ENCODE peak calls at places on chromosome 16, in ten cellular contexts. T is gastrocnemius medialis, I is pancreas, Y is tibial nerve, W is mammary epithelial cell, D is thoracic aorta, P is uterus, E is breast epithelium, H is mesenchymal stem cell, K is DND-41. Z is an unnamed sample.
A peak's percentile ranks its signal among the peaks of the same experiment; 100 is the strongest.

GRCh38 chr16:72877374-72878028 is 170.4 kb downstream of the ZFHX3 start:
- DNase-seq in P (no peak), I (no peak), D (no peak), H (peak; percentile 95), K (peak; percentile 17), T (no peak), Y (no peak), W (peak; percentile 85), E (no peak), Z (no peak)

GRCh38 chr16:3797904-3798811 is 80.8 kb upstream of the TRAP1 start:
- DNase-seq in T (no peak), P (no peak), Y (no peak), I (no peak), H (no peak), D (no peak), K (no peak), E (no peak), W (peak; percentile 39), Z (no peak)

GRCh38 chr16:66485361-66485760 is 58.3 kb downstream of the BEAN1 start:
- DNase-seq in W (no peak), Y (no peak), T (no peak), H (no peak), D (no peak), P (peak; percentile 7), K (no peak), I (no peak), E (peak; percentile 15), Z (no peak)

GRCh38 chr16:14501331-14502255 is 128.5 kb downstream of the PARN start:
- DNase-seq in H (peak; percentile 87), K (no peak), D (peak; percentile 77), W (peak; percentile 98), P (peak; percentile 91), E (peak; percentile 89), Y (peak; percentile 72), T (peak; percentile 91), I (peak; percentile 88), Z (peak; percentile 39)

GRCh38 chr16:54968769-54969168 is 38.1 kb downstream of the IRX5 start:
- DNase-seq in H (no peak), K (no peak), E (no peak), D (no peak), Y (no peak), W (no peak), T (no peak), I (no peak), P (no peak), Z (no peak)

GRCh38 chr16:9948933-9949332 is 233.3 kb downstream of the GRIN2A start:
- DNase-seq in D (no peak), Y (no peak), K (no peak), W (no peak), I (no peak), E (no peak), H (no peak), P (no peak), T (no peak), Z (no peak)

GRCh38 chr16:30032083-30032819 is 1.2 kb upstream of the TLCD3B start:
- DNase-seq in K (peak; percentile 80), W (peak; percentile 44), H (peak; percentile 66), T (no peak), I (peak; percentile 37), E (no peak), P (peak; percentile 36), D (no peak), Y (no peak), Z (no peak)

GRCh38 chr16:48596326-48596725 is 13.7 kb downstream of the N4BP1 start:
- DNase-seq in I (no peak), E (no peak), T (no peak), Y (no peak), P (no peak), D (no peak), W (peak; percentile 71), H (no peak), K (no peak), Z (no peak)

GRCh38 chr16:46896314-46896968 is 12.3 kb downstream of the GPT2 start:
- DNase-seq in H (peak; percentile 3), I (no peak), Y (no peak), K (no peak), E (no peak), T (no peak), P (no peak), D (no peak), W (no peak), Z (no peak)

GRCh38 chr16:46891910-46892309 is 7.7 kb downstream of the GPT2 start:
- DNase-seq in H (no peak), E (no peak), W (no peak), Y (no peak), P (no peak), I (no peak), D (no peak), K (no peak), T (no peak), Z (no peak)

GRCh38 chr16:46897471-46897870 is 13.3 kb downstream of the GPT2 start:
- DNase-seq in K (no peak), E (no peak), I (no peak), W (no peak), D (no peak), T (peak; percentile 60), Y (no peak), H (no peak), P (no peak), Z (no peak)

GRCh38 chr16:46895399-46896313 is 11.5 kb downstream of the GPT2 start:
- DNase-seq in W (no peak), D (no peak), I (peak; percentile 55), K (no peak), Y (no peak), P (no peak), H (no peak), E (no peak), T (no peak), Z (no peak)

DNA sequence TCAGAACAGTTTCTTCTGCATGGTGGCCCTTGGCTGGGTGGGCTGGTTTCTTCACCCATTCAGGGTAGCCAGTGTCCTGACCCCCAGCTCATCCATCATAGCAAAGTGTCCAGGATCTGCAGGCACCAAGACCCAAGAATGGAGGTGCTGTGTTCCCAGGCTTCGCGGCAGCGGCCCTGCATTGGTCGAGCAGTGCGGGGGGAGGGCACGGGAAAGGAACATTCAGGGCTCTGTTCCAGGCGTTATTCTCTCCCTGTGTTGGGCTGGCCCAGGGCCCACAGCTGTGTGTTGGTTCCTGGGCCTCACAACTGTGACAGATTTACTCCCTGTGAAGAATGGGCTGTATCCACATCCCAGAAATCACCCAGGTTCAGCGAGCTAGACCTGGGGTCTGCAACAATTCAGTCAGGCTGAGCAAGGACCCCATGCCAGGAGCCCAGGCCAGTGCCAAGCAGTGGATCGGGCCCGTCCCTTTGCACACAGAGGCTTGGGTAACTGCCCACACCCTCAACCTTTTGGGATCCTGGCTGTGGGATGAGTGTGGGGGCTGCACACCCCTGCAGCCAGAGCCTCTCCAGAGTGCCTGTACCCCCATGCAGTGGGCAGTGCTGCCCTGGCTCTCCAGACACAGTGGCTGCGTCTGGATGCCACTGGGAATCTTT is 10.0 kb downstream of the GPT2 start:
- DNase-seq in D (no peak), H (no peak), I (peak; percentile 64), Y (no peak), P (no peak), E (no peak), K (no peak), W (no peak), T (no peak), Z (peak; percentile 70)
- H3K27ac ChIP-seq in D (no peak overlapping the region), H (no peak overlapping the region), I (peak overlapping the region; percentile 33), Y (no peak overlapping the region), P (no peak overlapping the region), E (no peak overlapping the region), K (no peak overlapping the region), W (no peak overlapping the region), T (peak overlapping the region; percentile 86), Z (peak overlapping the region; percentile 73)

GRCh38 chr16:20387978-20388377 is 16.6 kb downstream of the PDILT start:
- DNase-seq in T (no peak), Y (no peak), W (no peak), E (no peak), K (no peak), D (no peak), P (no peak), I (no peak), H (no peak), Z (no peak)

GRCh38 chr16:20385844-20386832 is 18.4 kb downstream of the PDILT start:
- DNase-seq in H (peak; percentile 31), E (peak; percentile 36), D (no peak), W (peak; percentile 17), I (peak; percentile 88), P (peak; percentile 69), T (peak; percentile 16), Y (peak; percentile 25), K (peak; percentile 54), Z (peak; percentile 26)

GRCh38 chr16:20393801-20394637 is 10.5 kb downstream of the PDILT start:
- DNase-seq in W (no peak), D (no peak), Y (no peak), I (no peak), T (no peak), K (no peak), H (no peak), P (no peak), E (no peak), Z (no peak)

GRCh38 chr16:20391045-20391444 is 13.5 kb downstream of the PDILT start:
- DNase-seq in I (no peak), T (no peak), K (no peak), E (no peak), Y (no peak), D (no peak), H (no peak), W (no peak), P (no peak), Z (no peak)

DNA sequence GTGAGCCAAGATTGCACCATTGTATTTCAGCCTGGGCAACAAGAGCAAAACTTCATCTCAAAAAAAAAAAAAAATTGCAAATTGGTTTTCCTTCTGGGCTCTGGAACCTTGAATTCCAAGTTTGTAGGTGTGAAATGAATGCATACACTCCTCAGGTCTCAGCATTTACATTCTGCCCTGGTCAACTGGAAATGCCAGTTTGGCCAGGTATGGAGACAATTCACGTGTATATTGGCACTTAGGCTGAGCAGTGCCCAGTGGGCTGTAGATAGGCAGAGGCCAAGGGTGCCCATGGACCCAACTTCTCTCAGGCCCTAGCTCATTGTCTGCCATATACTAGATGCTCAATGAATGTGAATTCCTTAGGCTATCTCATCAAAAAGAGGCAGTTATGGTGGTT is 15.7 kb downstream of the PDILT start:
- DNase-seq in T (no peak), D (no peak), W (no peak), I (no peak), K (no peak), P (no peak), H (no peak), Y (no peak), E (no peak), Z (no peak)
- H3K27ac ChIP-seq in T (no peak overlapping the region), D (no peak overlapping the region), W (no peak overlapping the region), I (no peak overlapping the region), K (no peak overlapping the region), P (no peak overlapping the region), H (no peak overlapping the region), Y (no peak overlapping the region), E (no peak overlapping the region), Z (no peak overlapping the region)

GRCh38 chr16:19745286-19746018 is 27.4 kb downstream of the IQCK start:
- DNase-seq in T (no peak), P (no peak), Y (peak; percentile 25), E (no peak), W (no peak), I (no peak), D (no peak), H (no peak), K (no peak), Z (no peak)

GRCh38 chr16:19741354-19741753 is 23.3 kb downstream of the IQCK start:
- DNase-seq in Y (no peak), W (no peak), K (no peak), T (no peak), I (no peak), P (no peak), E (no peak), H (no peak), D (no peak), Z (no peak)

GRCh38 chr16:19746561-19746960 is 28.5 kb downstream of the IQCK start:
- DNase-seq in H (no peak), Y (no peak), D (no peak), E (no peak), K (no peak), P (no peak), T (no peak), I (no peak), W (no peak), Z (no peak)

GRCh38 chr16:19743816-19744159 is 25.7 kb downstream of the IQCK start:
- DNase-seq in T (no peak), P (no peak), Y (no peak), K (no peak), W (no peak), D (no peak), H (no peak), I (no peak), E (no peak), Z (no peak)

DNA sequence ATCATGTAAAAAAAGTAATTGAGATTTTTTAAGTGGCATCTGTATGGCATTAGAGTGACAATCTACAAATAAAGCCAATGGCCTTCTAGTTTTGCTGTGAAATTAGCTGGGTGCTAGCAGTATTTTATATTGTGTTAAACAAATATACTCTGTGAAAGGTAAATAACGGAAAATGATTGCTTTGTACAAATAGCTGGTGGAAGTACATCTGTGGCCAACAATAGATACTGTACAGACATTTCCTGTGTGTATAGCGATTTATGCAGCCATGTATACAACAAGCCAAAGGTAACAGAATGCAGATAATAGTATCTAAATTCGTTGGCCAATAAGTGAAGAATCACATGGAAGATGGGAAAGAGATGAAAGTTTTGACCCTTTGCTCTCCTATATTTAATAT is 26.6 kb downstream of the IQCK start:
- DNase-seq in I (no peak), Y (no peak), W (no peak), K (no peak), P (no peak), E (no peak), T (no peak), H (no peak), D (no peak), Z (no peak)
- H3K27ac ChIP-seq in I (no peak overlapping the region), Y (no peak overlapping the region), W (no peak overlapping the region), K (no peak overlapping the region), P (peak overlapping the region; percentile 31), E (no peak overlapping the region), T (no peak overlapping the region), H (no peak overlapping the region), D (no peak overlapping the region), Z (no peak overlapping the region)

DNA sequence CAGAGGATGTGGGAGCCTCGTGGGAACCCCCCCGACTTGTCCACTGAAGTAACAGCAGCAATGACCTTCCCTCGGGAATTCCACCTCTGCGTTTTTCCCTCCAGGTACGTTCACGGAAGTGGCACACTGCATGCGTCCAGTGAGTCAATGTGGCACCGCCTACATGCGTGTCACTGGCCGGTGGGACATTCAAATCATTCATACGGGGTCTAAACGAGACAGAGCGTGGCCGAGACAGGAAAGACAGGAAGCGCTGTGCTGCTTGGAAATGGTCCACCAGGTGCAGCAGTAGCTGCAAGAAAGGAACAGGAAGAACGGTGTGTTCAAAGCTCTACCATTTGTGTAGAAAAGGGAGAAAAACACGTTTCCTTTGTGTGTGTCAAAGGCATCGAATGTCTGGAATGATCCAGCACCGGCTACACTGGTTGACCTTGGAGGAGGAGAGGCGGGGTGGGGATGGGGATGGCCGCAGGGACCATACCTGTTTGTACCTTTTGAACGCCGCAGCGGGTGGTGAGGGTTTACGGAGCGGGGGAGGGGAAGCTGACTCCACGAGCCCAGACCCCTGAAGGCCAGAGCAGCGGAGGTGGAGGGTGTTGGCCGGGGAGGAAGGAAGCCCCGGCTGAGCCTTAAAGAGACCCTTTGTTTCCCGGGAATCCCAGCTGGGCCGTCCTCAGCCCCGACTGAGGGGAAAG is 1.7 kb upstream of the PGAP6 start:
- DNase-seq in I (peak; percentile 80), D (no peak), Y (no peak), E (peak; percentile 65), K (no peak), T (no peak), W (peak; percentile 72), P (no peak), H (peak; percentile 48), Z (no peak)
- H3K27ac ChIP-seq in I (peak overlapping the region; percentile 84), D (no peak overlapping the region), Y (no peak overlapping the region), E (peak overlapping the region; percentile 77), K (no peak overlapping the region), T (peak overlapping the region; percentile 88), W (no peak overlapping the region), P (no peak overlapping the region), H (no peak overlapping the region), Z (peak overlapping the region; percentile 33)

Z was measured in substantia nigra.